ENCODE peak calls at places on chromosomes 6 and 20, in four cellular contexts. One of them, this sample, is unnamed.

GRCh38 chr20:41331731-41332130 is 8.9 kb upstream of the LPIN3 start:
- DNase-seq in SJSA1: no peak
- DNase-seq in naive thymus-derived CD4-positive, alpha-beta T cell: no peak
- DNase-seq in pancreas: no peak
- DNase-seq in this sample: no peak

GRCh38 chr6:90386796-90387390 is 90.2 kb upstream of the BACH2 start:
- DNase-seq in SJSA1: no peak
- DNase-seq in naive thymus-derived CD4-positive, alpha-beta T cell: no peak
- DNase-seq in pancreas: no peak
- DNase-seq in this sample: no peak

GRCh38 chr6:153131037-153131981 is at the start of gene RGS17:
- DNase-seq in SJSA1: peak
- DNase-seq in naive thymus-derived CD4-positive, alpha-beta T cell: peak
- DNase-seq in pancreas: peak
- DNase-seq in this sample: peak

GRCh38 chr20:17992224-17992637 is 23.4 kb downstream of the MGME1 start:
- DNase-seq in SJSA1: no peak
- DNase-seq in naive thymus-derived CD4-positive, alpha-beta T cell: no peak
- DNase-seq in pancreas: no peak
- DNase-seq in this sample: no peak

GRCh38 chr20:16052406-16052805 is 520.8 kb downstream of the KIF16B start:
- DNase-seq in SJSA1: no peak
- DNase-seq in naive thymus-derived CD4-positive, alpha-beta T cell: no peak
- DNase-seq in pancreas: no peak
- DNase-seq in this sample: no peak

GRCh38 chr6:165889636-165890403 is 226.8 kb upstream of the PDE10A start:
- DNase-seq in SJSA1: peak
- DNase-seq in naive thymus-derived CD4-positive, alpha-beta T cell: no peak
- DNase-seq in pancreas: peak
- DNase-seq in this sample: no peak

GRCh38 chr20:5033566-5033965 is 32.3 kb upstream of the SLC23A2 start:
- DNase-seq in SJSA1: no peak
- DNase-seq in naive thymus-derived CD4-positive, alpha-beta T cell: no peak
- DNase-seq in pancreas: no peak
- DNase-seq in this sample: no peak

GRCh38 chr6:62429781-62430180 is 143.8 kb upstream of the KHDRBS2 start:
- DNase-seq in SJSA1: no peak
- DNase-seq in naive thymus-derived CD4-positive, alpha-beta T cell: no peak
- DNase-seq in pancreas: no peak
- DNase-seq in this sample: no peak

GRCh38 chr6:33578588-33579011 is 1.5 kb downstream of the BAK1 start:
- DNase-seq in SJSA1: no peak
- DNase-seq in naive thymus-derived CD4-positive, alpha-beta T cell: peak
- DNase-seq in pancreas: no peak
- DNase-seq in this sample: no peak

GRCh38 chr20:20734475-20734948 is 22.1 kb upstream of the RALGAPA2 start:
- DNase-seq in SJSA1: no peak
- DNase-seq in naive thymus-derived CD4-positive, alpha-beta T cell: no peak
- DNase-seq in pancreas: no peak
- DNase-seq in this sample: no peak

DNA sequence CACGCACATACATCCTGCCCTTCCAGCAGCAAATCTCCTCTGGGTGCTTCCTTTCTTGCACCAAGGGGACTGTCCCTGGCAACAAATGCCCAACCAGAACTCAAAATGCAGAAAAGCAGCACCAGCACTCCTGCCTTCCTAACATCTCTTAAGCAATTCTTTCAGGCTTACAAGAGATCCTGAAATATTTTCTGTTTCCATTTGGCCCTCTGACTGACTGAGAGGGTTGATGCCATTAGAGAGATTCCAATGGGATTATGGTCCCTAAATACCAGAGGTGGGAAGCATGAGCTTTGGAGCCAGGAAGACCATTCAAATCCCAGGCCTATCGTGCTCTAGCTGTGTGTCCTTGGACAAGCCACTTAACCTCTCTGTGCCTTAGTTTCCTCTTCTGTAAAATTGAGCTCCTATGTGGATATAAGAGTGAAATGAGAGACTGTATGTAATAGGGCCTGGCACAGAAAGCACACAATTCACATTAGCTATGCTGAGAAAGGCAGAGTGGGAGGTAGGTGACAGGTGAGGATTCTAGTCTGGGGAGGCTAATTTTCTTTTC is 56.8 kb downstream of the PRDM1 start:
- DNase-seq in SJSA1: no peak
- DNase-seq in naive thymus-derived CD4-positive, alpha-beta T cell: no peak
- DNase-seq in pancreas: no peak
- DNase-seq in this sample: no peak
- H3K27ac ChIP-seq in SJSA1: no peak
- H3K27ac ChIP-seq in naive thymus-derived CD4-positive, alpha-beta T cell: no peak
- H3K27ac ChIP-seq in pancreas: no peak
- H3K27ac ChIP-seq in this sample: no peak

GRCh38 chr20:38116409-38117165 is 48.5 kb downstream of the TGM2 start:
- DNase-seq in SJSA1: no peak
- DNase-seq in naive thymus-derived CD4-positive, alpha-beta T cell: no peak
- DNase-seq in pancreas: no peak
- DNase-seq in this sample: no peak

GRCh38 chr20:38117205-38117604 is 47.9 kb downstream of the TGM2 start:
- DNase-seq in SJSA1: no peak
- DNase-seq in naive thymus-derived CD4-positive, alpha-beta T cell: no peak
- DNase-seq in pancreas: no peak
- DNase-seq in this sample: no peak

GRCh38 chr20:38119446-38119845 is 45.6 kb downstream of the TGM2 start:
- DNase-seq in SJSA1: no peak
- DNase-seq in naive thymus-derived CD4-positive, alpha-beta T cell: no peak
- DNase-seq in pancreas: no peak
- DNase-seq in this sample: no peak

GRCh38 chr20:38115896-38116295 is 49.2 kb downstream of the TGM2 start:
- DNase-seq in SJSA1: no peak
- DNase-seq in naive thymus-derived CD4-positive, alpha-beta T cell: no peak
- DNase-seq in pancreas: no peak
- DNase-seq in this sample: no peak

GRCh38 chr20:38117635-38118034 is 47.4 kb downstream of the TGM2 start:
- DNase-seq in SJSA1: peak
- DNase-seq in naive thymus-derived CD4-positive, alpha-beta T cell: no peak
- DNase-seq in pancreas: no peak
- DNase-seq in this sample: no peak
- H3K27ac ChIP-seq in SJSA1: peak
- H3K27ac ChIP-seq in naive thymus-derived CD4-positive, alpha-beta T cell: no peak
- H3K27ac ChIP-seq in pancreas: no peak
- H3K27ac ChIP-seq in this sample: no peak

DNA sequence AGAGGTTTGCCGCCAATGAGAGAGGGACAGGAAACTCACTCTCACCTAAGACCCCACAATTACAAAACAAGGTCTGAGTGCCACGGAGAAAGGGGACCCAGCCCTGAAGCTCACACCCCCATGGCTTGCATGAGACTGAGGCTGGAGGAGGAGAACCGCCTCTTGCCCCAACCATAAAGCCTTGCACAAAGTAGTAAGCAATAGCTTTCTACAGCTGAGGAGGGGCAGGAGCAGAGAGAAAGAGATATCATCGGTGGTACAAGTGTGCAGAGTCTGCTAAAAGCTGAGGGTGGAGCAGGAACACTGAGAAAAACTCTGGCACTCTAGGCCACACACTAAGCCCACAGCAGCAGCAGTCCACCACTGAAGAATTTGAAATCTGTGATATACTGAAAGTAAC is 37.7 kb downstream of the OSTM1 start:
- DNase-seq in SJSA1: no peak
- DNase-seq in naive thymus-derived CD4-positive, alpha-beta T cell: no peak
- DNase-seq in pancreas: no peak
- DNase-seq in this sample: no peak
- H3K27ac ChIP-seq in SJSA1: no peak
- H3K27ac ChIP-seq in naive thymus-derived CD4-positive, alpha-beta T cell: no peak
- H3K27ac ChIP-seq in pancreas: no peak
- H3K27ac ChIP-seq in this sample: no peak

DNA sequence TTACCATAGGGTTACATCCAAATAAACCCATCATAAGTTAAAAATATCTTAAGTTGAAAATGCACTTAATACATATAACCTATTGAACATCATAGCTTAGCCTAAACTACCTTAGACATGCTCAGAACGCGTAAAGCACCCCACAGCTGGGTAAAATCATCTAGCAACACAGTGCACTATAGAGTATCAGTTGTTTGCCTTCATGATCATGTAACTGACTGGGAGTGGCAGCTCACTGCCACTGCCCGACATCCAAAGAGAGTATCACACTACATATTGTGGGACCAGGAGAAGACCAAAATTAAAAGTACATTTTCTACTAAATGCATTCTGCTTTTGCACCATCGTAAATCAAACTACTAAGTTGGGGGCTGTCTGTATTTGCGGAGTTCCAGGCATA is 31.7 kb downstream of the THEMIS start:
- DNase-seq in SJSA1: no peak
- DNase-seq in naive thymus-derived CD4-positive, alpha-beta T cell: no peak
- DNase-seq in pancreas: no peak
- DNase-seq in this sample: no peak
- H3K27ac ChIP-seq in SJSA1: no peak
- H3K27ac ChIP-seq in naive thymus-derived CD4-positive, alpha-beta T cell: no peak
- H3K27ac ChIP-seq in pancreas: no peak
- H3K27ac ChIP-seq in this sample: peak

DNA sequence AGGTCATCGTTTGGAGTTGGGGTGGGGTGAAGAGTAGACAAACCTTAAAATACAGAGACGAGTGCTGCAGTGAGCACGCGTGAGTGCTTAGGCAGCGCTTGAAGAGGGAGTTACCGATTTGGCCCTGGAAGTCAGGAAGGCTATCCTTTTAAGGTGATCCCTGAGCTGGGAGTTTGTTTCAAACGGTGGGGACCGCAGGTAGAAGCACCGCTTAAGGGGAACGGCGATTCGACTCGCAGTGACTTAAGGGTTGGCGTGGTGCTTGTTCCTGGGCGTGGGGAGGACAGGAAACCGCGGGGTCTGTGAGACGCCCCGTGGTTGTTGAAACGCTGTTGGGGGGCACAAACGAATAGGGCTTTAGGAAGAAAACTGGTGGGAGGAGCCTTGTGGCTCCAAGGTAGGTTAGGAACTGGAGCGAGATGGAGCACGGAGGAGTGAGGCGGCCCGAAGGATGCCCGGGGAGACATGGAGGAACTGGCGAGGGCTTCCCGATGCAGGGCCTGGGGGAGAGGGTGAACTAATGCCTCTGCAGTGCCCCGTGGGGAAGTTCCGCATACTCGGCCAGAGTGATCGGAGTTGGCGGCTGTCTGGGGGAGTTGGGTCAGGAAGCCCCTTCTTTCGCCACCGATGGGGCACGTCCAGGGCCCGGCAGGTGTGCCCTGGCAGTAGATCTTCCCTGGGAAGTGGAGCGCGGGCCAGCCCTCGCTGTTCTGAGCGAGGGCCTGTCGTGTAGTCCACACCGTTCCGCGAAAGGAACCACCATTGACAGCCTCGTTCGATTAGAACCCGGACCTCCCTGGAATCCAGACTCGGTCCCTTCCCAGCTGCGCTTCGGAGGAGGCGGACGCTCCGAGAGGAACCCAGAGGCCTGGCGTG is 1.3 kb upstream of the CDYL start:
- DNase-seq in SJSA1: peak
- DNase-seq in naive thymus-derived CD4-positive, alpha-beta T cell: peak
- DNase-seq in pancreas: no peak
- DNase-seq in this sample: no peak
- H3K27ac ChIP-seq in SJSA1: peak
- H3K27ac ChIP-seq in naive thymus-derived CD4-positive, alpha-beta T cell: peak
- H3K27ac ChIP-seq in pancreas: no peak
- H3K27ac ChIP-seq in this sample: peak

GRCh38 chr6:116248577-116248976 is 5.3 kb downstream of the TSPYL4 start:
- DNase-seq in SJSA1: no peak
- DNase-seq in naive thymus-derived CD4-positive, alpha-beta T cell: no peak
- DNase-seq in pancreas: no peak
- DNase-seq in this sample: no peak

GRCh38 chr6:116251568-116252384 is 2.1 kb downstream of the TSPYL4 start:
- DNase-seq in SJSA1: peak
- DNase-seq in naive thymus-derived CD4-positive, alpha-beta T cell: no peak
- DNase-seq in pancreas: no peak
- DNase-seq in this sample: no peak

GRCh38 chr6:116246089-116246488 is 7.8 kb downstream of the TSPYL4 start:
- DNase-seq in SJSA1: peak
- DNase-seq in naive thymus-derived CD4-positive, alpha-beta T cell: no peak
- DNase-seq in pancreas: no peak
- DNase-seq in this sample: no peak

GRCh38 chr6:116244284-116244683 is 9.6 kb downstream of the TSPYL4 start:
- DNase-seq in SJSA1: no peak
- DNase-seq in naive thymus-derived CD4-positive, alpha-beta T cell: no peak
- DNase-seq in pancreas: no peak
- DNase-seq in this sample: no peak

GRCh38 chr6:116247285-116247684 is 6.6 kb downstream of the TSPYL4 start:
- DNase-seq in SJSA1: no peak
- DNase-seq in naive thymus-derived CD4-positive, alpha-beta T cell: no peak
- DNase-seq in pancreas: no peak
- DNase-seq in this sample: no peak
- H3K27ac ChIP-seq in SJSA1: no peak
- H3K27ac ChIP-seq in naive thymus-derived CD4-positive, alpha-beta T cell: no peak
- H3K27ac ChIP-seq in pancreas: no peak
- H3K27ac ChIP-seq in this sample: no peak